ENCODE peak calls at places on chromosome 10, in six cellular contexts. M, R, U, T, Q and V are unnamed samples.

GRCh38 chr10:53839437-53840039 is 961.5 kb downstream of the PCDH15 start:
- DNase-seq in T (no peak), Q (no peak), U (peak), M (peak), R (no peak), V (no peak)

GRCh38 chr10:84243759-84244158 is 1.1 kb upstream of the RGR start:
- DNase-seq in U (no peak), Q (no peak), M (no peak), R (no peak), T (no peak), V (no peak)

GRCh38 chr10:13717936-13718772 is 131.4 kb downstream of the PRPF18 start:
- DNase-seq in R (peak), U (no peak), M (peak), T (no peak), Q (no peak), V (no peak)

GRCh38 chr10:91525939-91526712 is 106.7 kb downstream of the PPP1R3C start:
- DNase-seq in T (no peak), U (no peak), Q (no peak), M (no peak), R (no peak), V (no peak)

GRCh38 chr10:110446954-110447608 is 50.6 kb upstream of the DUSP5 start:
- DNase-seq in T (peak), R (no peak), M (no peak), Q (no peak), U (no peak), V (no peak)

GRCh38 chr10:6537704-6538103 is 42.4 kb downstream of the PRKCQ start:
- DNase-seq in R (no peak), Q (no peak), T (no peak), U (peak), M (no peak), V (no peak)

GRCh38 chr10:11521860-11522259 is 89.6 kb downstream of the USP6NL start:
- DNase-seq in T (no peak), R (no peak), M (no peak), U (no peak), Q (no peak), V (no peak)

GRCh38 chr10:59631882-59632281 is 77.8 kb downstream of the SLC16A9 start:
- DNase-seq in M (no peak), R (no peak), Q (no peak), T (no peak), U (no peak), V (no peak)

GRCh38 chr10:114631678-114632417 is 26.2 kb downstream of the ABLIM1 start:
- DNase-seq in M (peak), U (peak), T (peak), R (peak), Q (no peak), V (no peak)

GRCh38 chr10:36808625-36809362 is 316.6 kb upstream of the ANKRD30A start:
- DNase-seq in R (no peak), Q (no peak), M (no peak), T (no peak), U (no peak), V (no peak)

GRCh38 chr10:86520871-86521619 is 547 bp downstream of the WAPL start:
- DNase-seq in M (peak), T (peak), Q (no peak), R (peak), U (peak), V (peak)

GRCh38 chr10:86265236-86265876 is 101.2 kb downstream of the GRID1 start:
- DNase-seq in R (no peak), Q (no peak), T (no peak), M (no peak), U (no peak), V (peak)

GRCh38 chr10:132280646-132281074 is 27.1 kb downstream of the STK32C start:
- DNase-seq in Q (no peak), T (peak), M (no peak), U (no peak), R (no peak), V (no peak)

GRCh38 chr10:25498645-25499044 is 323.8 kb downstream of the GPR158 start:
- DNase-seq in Q (no peak), R (no peak), U (no peak), T (no peak), M (no peak), V (no peak)

GRCh38 chr10:74906631-74907030 is 80.2 kb downstream of the KAT6B start:
- DNase-seq in T (no peak), M (no peak), U (no peak), Q (no peak), R (no peak), V (no peak)

GRCh38 chr10:70232155-70232858 is 922 bp downstream of the PPA1 start:
- DNase-seq in U (peak), Q (no peak), R (no peak), M (peak), T (peak), V (no peak)

GRCh38 chr10:18005781-18006456 is 54.2 kb downstream of the SLC39A12 start:
- DNase-seq in M (no peak), R (no peak), U (peak), Q (no peak), T (no peak), V (no peak)

GRCh38 chr10:58715056-58715455 is 202.4 kb downstream of the BICC1 start:
- DNase-seq in R (no peak), U (no peak), T (no peak), Q (no peak), M (no peak), V (no peak)

GRCh38 chr10:62037166-62037831 is 135.8 kb downstream of the ARID5B start:
- DNase-seq in R (no peak), U (no peak), Q (no peak), M (peak), T (no peak), V (no peak)

GRCh38 chr10:63767512-63767911 is 246.3 kb downstream of the REEP3 start:
- DNase-seq in U (peak), T (no peak), Q (no peak), R (no peak), M (peak), V (no peak)

GRCh38 chr10:126674741-126675515 is 4.4 kb upstream of the C10orf90 start:
- DNase-seq in Q (no peak), T (no peak), R (no peak), M (no peak), U (no peak), V (no peak)

GRCh38 chr10:21300546-21300945 is 224.9 kb downstream of the SKIDA1 start:
- DNase-seq in M (no peak), U (no peak), Q (no peak), R (no peak), T (no peak), V (no peak)

GRCh38 chr10:95547791-95548435 is 13.3 kb downstream of the SORBS1 start:
- DNase-seq in U (peak), T (no peak), M (no peak), R (no peak), Q (no peak), V (no peak)

GRCh38 chr10:60130130-60130579 is 223.8 kb upstream of the CCDC6 start:
- DNase-seq in T (peak), R (peak), Q (no peak), U (peak), M (no peak), V (no peak)

GRCh38 chr10:6050801-6051445 is 11.2 kb downstream of the IL2RA start:
- DNase-seq in M (peak), U (peak), Q (peak), R (no peak), T (peak), V (no peak)

GRCh38 chr10:58952747-58953466 is 223.5 kb upstream of the PHYHIPL start:
- DNase-seq in T (peak), Q (peak), R (peak), U (peak), M (peak), V (no peak)

GRCh38 chr10:98411768-98412167 is 3.2 kb downstream of the PYROXD2 start:
- DNase-seq in Q (no peak), R (no peak), M (no peak), U (no peak), T (no peak), V (no peak)

GRCh38 chr10:75542084-75542483 is 110.7 kb downstream of the LRMDA start:
- DNase-seq in R (no peak), U (no peak), T (no peak), M (no peak), Q (no peak), V (no peak)

GRCh38 chr10:9545073-9545472 is 1472.6 kb upstream of the CELF2 start:
- DNase-seq in T (no peak), Q (no peak), R (no peak), U (peak), M (no peak), V (no peak)

GRCh38 chr10:72318383-72319262 is 36.1 kb downstream of the DNAJB12 start:
- DNase-seq in R (no peak), Q (no peak), U (no peak), T (no peak), M (no peak), V (no peak)

GRCh38 chr10:72320676-72321247 is 34.0 kb downstream of the DNAJB12 start:
- DNase-seq in M (peak), T (peak), R (peak), U (peak), Q (peak), V (peak)

GRCh38 chr10:58672855-58673254 is 160.2 kb downstream of the BICC1 start:
- DNase-seq in R (no peak), T (no peak), M (no peak), Q (no peak), U (no peak), V (no peak)

GRCh38 chr10:117374506-117375359 is 507 bp downstream of the PDZD8 start:
- DNase-seq in Q (no peak), T (peak), M (no peak), R (peak), U (peak), V (peak)

DNA sequence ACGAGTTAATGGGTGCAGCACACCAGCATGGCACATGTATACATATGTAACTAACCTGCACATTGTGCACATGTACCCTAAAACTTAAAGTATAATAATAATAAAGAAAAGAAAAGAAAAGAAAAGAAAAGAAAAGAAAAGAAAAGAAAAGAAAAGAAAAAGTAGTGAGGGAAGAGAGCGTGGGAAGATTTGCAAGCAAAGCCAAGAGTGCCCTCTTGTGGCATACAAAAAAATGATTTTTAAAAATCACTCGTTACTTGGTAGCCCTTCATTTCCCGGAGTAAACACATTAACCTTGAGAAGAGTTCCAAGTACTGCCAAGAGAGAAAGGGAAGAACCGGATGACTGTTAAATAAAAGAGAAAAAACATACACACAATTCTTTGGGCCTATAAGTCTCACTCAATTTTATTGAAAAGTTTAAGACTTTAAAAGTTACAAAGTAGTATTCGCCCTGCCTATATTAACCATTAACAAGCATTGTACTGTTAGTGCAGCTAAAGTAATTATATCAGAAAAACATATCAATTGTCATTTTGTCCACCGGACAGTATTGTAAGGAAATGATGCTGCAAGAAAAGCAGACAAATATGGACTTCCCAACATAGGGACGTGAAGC is 6.2 kb upstream of the CH25H start:
- DNase-seq in T (peak), M (peak), R (no peak), U (peak), Q (no peak), V (no peak)
- TF ChIP-seq CREB1 in T (no peak), M (no peak), R (no peak), U (no peak), Q (no peak), V (no peak)

DNA sequence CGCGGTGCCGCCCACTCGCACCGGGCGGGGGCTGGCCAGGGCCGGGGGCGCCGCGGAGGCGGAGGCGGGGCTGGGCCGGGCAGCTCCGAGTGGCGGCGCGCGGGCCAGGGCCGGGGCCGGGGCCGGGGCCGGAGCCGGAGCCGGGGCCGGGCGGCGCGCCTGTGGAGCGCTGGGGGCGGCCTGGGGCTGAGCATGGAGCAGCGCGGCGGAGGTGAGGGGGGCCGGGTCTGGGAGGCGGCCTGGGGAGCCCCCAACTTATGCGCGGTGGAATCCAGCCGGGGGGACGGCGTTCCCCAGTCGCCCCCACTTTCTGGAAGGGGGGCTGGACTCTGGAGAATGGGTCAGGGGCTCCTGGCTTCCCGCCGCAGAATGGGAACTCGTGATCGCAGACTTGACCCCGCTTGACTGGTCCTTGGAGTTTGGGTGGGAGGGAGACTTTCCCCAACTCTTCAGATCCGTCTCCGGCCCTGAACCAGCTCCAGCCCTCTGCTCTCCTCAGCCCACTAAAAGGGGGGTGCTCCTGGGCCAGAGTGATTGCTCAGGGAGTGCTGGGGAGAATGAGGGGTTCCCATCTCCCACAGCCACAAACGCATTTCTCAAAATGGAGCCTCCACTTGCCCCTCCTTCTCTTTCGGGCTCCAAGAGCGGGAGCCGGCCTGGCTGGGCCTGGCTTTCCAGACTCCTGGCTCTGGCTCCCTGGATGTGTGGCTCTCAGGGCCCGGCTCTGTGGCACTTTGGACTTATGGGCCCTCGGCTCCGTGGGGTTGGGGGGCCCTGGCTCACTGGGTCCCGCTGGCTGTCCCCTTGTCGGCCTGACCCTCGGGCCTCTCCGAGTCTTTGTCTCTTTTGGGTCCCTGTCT is at the start of gene LZTS2:
- DNase-seq in M (no peak), R (no peak), U (peak), Q (no peak), T (peak), V (peak)
- TF ChIP-seq CREB1 in M (no peak), R (no peak), U (no peak), Q (no peak), T (no peak), V (no peak)

GRCh38 chr10:130713731-130714130 is 577.5 kb downstream of the GLRX3 start:
- DNase-seq in Q (no peak), T (no peak), U (no peak), M (no peak), R (no peak), V (no peak)

GRCh38 chr10:130715686-130716670 is 579.8 kb downstream of the GLRX3 start:
- DNase-seq in T (no peak), R (no peak), Q (no peak), M (no peak), U (no peak), V (no peak)

GRCh38 chr10:130714700-130715467 is 578.7 kb downstream of the GLRX3 start:
- DNase-seq in U (no peak), Q (no peak), T (no peak), R (no peak), M (no peak), V (no peak)

GRCh38 chr10:130711072-130711471 is 574.9 kb downstream of the GLRX3 start:
- DNase-seq in T (no peak), M (no peak), Q (no peak), U (no peak), R (no peak), V (no peak)

DNA sequence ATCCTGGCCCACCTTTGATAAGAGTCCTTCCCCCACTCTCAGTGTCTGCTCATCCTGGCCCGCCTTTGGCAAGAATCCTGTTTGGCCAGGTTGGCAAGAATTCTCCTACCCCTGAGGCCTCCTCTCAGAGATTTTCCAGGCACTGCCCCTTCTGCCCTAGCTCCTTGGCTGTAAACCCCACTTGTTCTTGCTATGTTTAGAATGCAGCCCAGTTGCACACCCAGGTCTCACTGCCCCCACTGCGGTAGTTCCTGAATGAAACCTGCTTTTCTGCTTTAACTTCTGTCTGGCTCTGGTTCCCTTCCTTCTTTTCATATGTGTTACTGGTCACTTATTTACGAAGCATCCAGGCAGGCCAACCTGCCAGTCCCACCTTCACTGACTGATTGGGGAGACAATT is 576.9 kb downstream of the GLRX3 start:
- DNase-seq in U (no peak), Q (no peak), M (no peak), R (no peak), T (no peak), V (no peak)
- TF ChIP-seq CREB1 in U (no peak), Q (no peak), M (no peak), R (no peak), T (no peak), V (no peak)

GRCh38 chr10:124268976-124269375 is 149.7 kb downstream of the OAT start:
- DNase-seq in M (no peak), R (no peak), U (no peak), T (no peak), Q (no peak), V (no peak)

GRCh38 chr10:124265776-124266467 is 152.8 kb downstream of the OAT start:
- DNase-seq in Q (no peak), U (no peak), T (no peak), R (no peak), M (no peak), V (no peak)

GRCh38 chr10:124266468-124267230 is 152.1 kb downstream of the OAT start:
- DNase-seq in M (no peak), R (no peak), Q (no peak), T (no peak), U (no peak), V (no peak)

GRCh38 chr10:124267911-124268549 is 150.7 kb downstream of the OAT start:
- DNase-seq in T (no peak), U (no peak), R (no peak), Q (no peak), M (no peak), V (no peak)

GRCh38 chr10:124267231-124267885 is 151.4 kb downstream of the OAT start:
- DNase-seq in T (no peak), U (no peak), Q (no peak), R (no peak), M (no peak), V (no peak)
- TF ChIP-seq CREB1 in T (no peak), U (no peak), Q (no peak), R (no peak), M (no peak), V (no peak)

DNA sequence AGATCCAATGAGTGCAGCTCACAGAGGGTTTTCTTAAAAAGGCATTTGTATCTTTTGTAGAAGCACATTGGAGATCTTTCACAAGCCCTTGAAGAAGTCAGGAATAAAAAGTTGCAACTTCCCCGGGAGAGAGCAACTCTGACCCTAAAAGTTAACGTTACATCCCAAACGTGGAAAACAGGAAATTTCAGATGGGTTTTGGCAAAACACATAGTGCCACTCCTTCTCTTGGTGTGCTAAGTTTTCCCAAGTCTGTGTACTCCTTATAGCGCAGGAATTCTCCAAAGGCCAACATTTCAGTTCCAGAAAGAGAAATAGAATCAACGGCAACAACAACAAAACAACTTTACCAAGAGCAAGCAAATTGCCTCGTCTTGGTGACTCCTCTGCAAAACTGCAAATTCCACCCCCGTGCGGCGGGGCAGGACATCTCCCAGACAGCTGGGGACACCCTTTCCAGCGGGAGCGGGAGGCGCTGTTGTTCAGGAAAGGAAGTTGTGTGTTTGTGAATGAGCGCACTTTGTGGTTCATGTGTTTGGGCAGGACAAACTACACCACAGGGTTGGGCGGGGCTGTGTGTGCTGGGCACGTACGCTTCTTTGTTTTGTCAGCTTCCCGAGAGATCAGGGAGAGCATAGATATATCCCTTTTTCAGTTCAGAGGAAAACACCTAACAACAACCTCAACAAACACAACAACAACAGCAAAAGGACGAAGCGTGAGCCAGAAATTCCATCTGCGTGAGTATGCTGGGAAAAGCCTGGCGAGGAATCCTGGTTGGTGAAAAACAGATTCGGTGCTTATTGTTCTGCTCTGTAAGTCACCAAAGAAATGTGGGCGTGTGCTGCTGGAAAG is 294.7 kb upstream of the PITRM1 start:
- DNase-seq in U (peak), T (no peak), M (no peak), Q (no peak), R (peak), V (no peak)
- TF ChIP-seq CREB1 in U (no peak), T (no peak), M (no peak), Q (no peak), R (no peak), V (no peak)

DNA sequence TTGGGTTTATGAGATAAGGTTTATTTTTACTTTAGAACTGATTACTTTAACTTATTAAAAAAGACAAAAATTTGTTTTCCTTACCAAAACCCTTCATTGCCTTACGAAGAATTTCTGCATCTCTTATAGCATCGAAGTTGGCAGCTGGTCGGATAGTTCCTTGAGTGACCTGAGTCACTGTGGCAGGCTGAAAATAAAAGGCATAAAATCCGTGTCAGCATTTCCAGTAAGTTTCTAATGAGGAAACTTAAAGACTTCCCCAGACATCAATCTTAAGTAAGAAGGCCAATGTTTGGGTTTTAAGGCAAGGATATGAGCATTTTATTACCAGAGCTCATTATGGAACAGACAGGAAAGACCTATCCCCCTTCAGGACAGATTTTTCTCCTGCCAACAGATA is 25.6 kb downstream of the ANXA7 start:
- DNase-seq in U (no peak), R (no peak), T (no peak), M (no peak), Q (no peak), V (no peak)
- TF ChIP-seq CREB1 in U (no peak), R (no peak), T (no peak), M (no peak), Q (no peak), V (no peak)

GRCh38 chr10:29266641-29267040 is 22.2 kb upstream of the LYZL1 start:
- DNase-seq in M (no peak), Q (no peak), U (peak), T (no peak), R (peak), V (peak)
- TF ChIP-seq CREB1 in M (no peak), Q (no peak), U (no peak), T (no peak), R (no peak), V (no peak)